ENCODE peak calls at places on chromosomes 11 and 22, in four cellular contexts. I is K562, S is SK-N-SH, Y is HepG2. L is an unnamed sample.
A peak's percentile ranks its signal among the peaks of the same experiment; 100 is the strongest.

GRCh38 chr22:45511847-45512261 is 9.2 kb downstream of the FBLN1 start:
- DNase-seq in I (no peak), Y (no peak), S (no peak), L (no peak)

GRCh38 chr11:2752204-2752772 is 52.5 kb upstream of the KCNQ1OT1 start:
- DNase-seq in S (no peak), Y (no peak), I (no peak), L (no peak)

GRCh38 chr11:742571-743201 is 4.6 kb upstream of the TALDO1 start:
- DNase-seq in Y (no peak), I (no peak), S (no peak), L (no peak)

GRCh38 chr11:78339483-78339882 is 78.1 kb downstream of the GAB2 start:
- DNase-seq in S (no peak), Y (no peak), I (peak; percentile 27), L (no peak)

GRCh38 chr11:132037467-132037862 is 667.0 kb downstream of the NTM start:
- DNase-seq in S (no peak), I (no peak), Y (no peak), L (no peak)

GRCh38 chr11:93220078-93220477 is 22.3 kb upstream of the SLC36A4 start:
- DNase-seq in S (no peak), Y (no peak), I (no peak), L (no peak)

GRCh38 chr11:74417860-74418508 is 19.8 kb upstream of the PGM2L1 start:
- DNase-seq in Y (no peak), S (no peak), I (no peak), L (no peak)

GRCh38 chr11:32334822-32335221 is 100.5 kb downstream of the WT1 start:
- DNase-seq in Y (peak; percentile 45), S (no peak), I (peak; percentile 44), L (peak; percentile 55)

GRCh38 chr11:58788355-58789023 is 56.0 kb downstream of the GLYATL2 start:
- DNase-seq in S (peak; percentile 34), I (peak; percentile 54), Y (peak; percentile 67), L (peak; percentile 34)

GRCh38 chr22:19874307-19875060 is 19.8 kb upstream of the GNB1L start:
- DNase-seq in Y (no peak), I (no peak), S (peak; percentile 31), L (no peak)

GRCh38 chr22:46149493-46149997 is 781 bp upstream of the PPARA start:
- DNase-seq in S (no peak), I (peak; percentile 11), Y (no peak), L (no peak)

GRCh38 chr11:128859563-128860441 is 7.3 kb downstream of the KCNJ1 start:
- DNase-seq in Y (peak; percentile 35), I (peak; percentile 74), S (peak; percentile 46), L (peak; percentile 68)

GRCh38 chr11:57155838-57156583 is 25.7 kb upstream of the LRRC55 start:
- DNase-seq in I (no peak), Y (no peak), S (peak; percentile 44), L (no peak)

GRCh38 chr11:47527186-47527585 is 25.7 kb downstream of the CELF1 start:
- DNase-seq in S (no peak), I (no peak), Y (no peak), L (no peak)

GRCh38 chr11:29328961-29329441 is 687.8 kb downstream of the KCNA4 start:
- DNase-seq in Y (peak; percentile 35), I (no peak), S (peak; percentile 1), L (peak; percentile 62)

GRCh38 chr11:71200172-71200716 is 52.1 kb downstream of the SHANK2 start:
- DNase-seq in I (no peak), S (no peak), Y (no peak), L (no peak)

GRCh38 chr11:99934008-99934407 is 753.1 kb upstream of the ARHGAP42 start:
- DNase-seq in I (no peak), Y (no peak), S (no peak), L (no peak)

GRCh38 chr11:11981364-11981763 is 27.1 kb downstream of the DKK3 start:
- DNase-seq in Y (no peak), I (no peak), S (no peak), L (no peak)

GRCh38 chr11:69657911-69658605 is 17.1 kb downstream of the LTO1 start:
- DNase-seq in S (peak; percentile 38), I (no peak), Y (peak; percentile 97), L (no peak)

GRCh38 chr11:87739766-87740165 is 435.5 kb downstream of the RAB38 start:
- DNase-seq in I (no peak), S (no peak), Y (no peak), L (no peak)

GRCh38 chr11:46680815-46681214 is 19.6 kb downstream of the ARHGAP1 start:
- DNase-seq in S (no peak), Y (no peak), I (no peak), L (no peak)

GRCh38 chr11:15430381-15430780 is 315.7 kb downstream of the INSC start:
- DNase-seq in S (no peak), Y (no peak), I (no peak), L (no peak)

GRCh38 chr11:67468056-67468455 is 995 bp downstream of the TMEM134 start:
- DNase-seq in Y (no peak), S (peak; percentile 19), I (no peak), L (no peak)

DNA sequence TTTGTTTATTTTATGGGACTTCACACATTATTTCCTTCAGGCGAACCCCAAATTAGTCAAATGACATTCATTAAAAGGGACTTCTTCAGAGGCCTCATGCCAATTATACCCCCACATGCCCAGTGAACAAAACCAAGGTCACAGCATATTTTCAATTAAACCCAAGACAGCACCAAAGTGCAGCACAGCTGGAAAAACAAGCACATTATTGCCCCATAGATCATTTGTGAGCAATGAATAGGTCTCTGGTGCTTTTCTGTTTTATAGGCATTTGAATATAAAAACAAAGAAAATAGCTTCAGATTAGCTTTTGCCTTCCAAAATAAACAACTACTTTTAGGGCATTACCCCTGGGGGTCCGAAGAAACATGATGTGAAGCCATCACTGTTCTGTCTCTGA is 1319.9 kb downstream of the LRRC4C start:
- DNase-seq in Y (no peak), S (no peak), I (no peak), L (no peak)
- TF ChIP-seq JUND in Y (no peak), S (no peak), I (no peak), L (no peak)

GRCh38 chr11:86678296-86678695 is 5.9 kb upstream of the ME3 start:
- DNase-seq in I (no peak), S (no peak), Y (no peak), L (no peak)
- TF ChIP-seq ELF1 in I (no peak), S (no peak), Y (no peak), L (no peak)

GRCh38 chr22:24875862-24876506 is 70.0 kb downstream of the SGSM1 start:
- DNase-seq in S (no peak), Y (no peak), I (peak; percentile 33), L (no peak)

GRCh38 chr22:24876700-24877099 is 69.8 kb downstream of the LHFPL7 start:
- DNase-seq in S (no peak), Y (no peak), I (no peak), L (no peak)

GRCh38 chr22:24883426-24883825 is 63.1 kb downstream of the LHFPL7 start:
- DNase-seq in S (no peak), Y (no peak), I (no peak), L (no peak)

GRCh38 chr22:24878969-24879368 is 67.5 kb downstream of the LHFPL7 start:
- DNase-seq in I (peak; percentile 21), S (no peak), Y (no peak), L (no peak)
- TF ChIP-seq JUND in I (no peak), S (no peak), Y (no peak), L (no peak)

DNA sequence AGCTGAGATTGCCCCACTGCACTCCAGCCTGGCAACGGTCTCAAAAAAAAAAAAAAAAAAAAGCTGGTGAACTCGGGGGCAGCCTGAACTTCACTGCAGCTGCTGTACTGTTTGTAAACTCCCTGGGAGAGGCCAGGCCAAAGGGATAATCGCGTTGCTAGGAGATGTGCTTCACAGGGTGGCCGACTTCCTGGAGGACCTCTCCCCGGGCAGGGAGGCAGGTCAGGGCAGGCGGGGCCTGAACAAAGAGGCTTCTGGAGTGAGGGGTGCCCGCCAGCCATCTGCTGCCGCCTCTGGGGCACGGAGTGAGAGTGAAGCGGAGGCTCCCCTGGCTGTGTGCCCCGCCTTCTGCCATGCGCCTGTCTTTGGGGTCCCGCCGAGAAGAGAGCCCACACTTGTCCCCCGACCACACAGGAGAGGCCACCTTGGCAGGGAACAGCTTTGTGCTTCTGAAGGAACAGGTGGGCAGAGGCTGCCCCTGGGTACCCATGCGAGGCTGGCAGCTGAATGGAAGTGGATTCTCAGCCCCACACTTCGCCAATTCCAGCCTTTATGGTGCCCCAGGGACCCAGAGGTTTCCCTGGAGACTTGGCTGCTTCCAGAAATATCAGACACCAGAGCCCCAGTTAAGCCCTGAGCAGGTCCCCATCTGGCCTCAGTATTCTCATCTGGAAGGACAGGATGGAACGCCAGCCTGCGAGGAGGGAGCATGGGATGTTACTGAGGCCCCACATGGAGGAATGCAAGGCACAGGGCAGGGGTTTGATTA is 29.6 kb downstream of the TMEM184B start:
- DNase-seq in S (no peak), Y (peak; percentile 74), I (no peak), L (no peak)
- TF ChIP-seq ELF1 in S (no peak), Y (peak; percentile 33), I (no peak), L (no peak)

L was measured in HCT116.